ENCODE peak calls at places on chromosomes 6 and 20, in five cellular contexts. X, U, B, E and P are unnamed samples.

GRCh38 chr6:112739766-112740165 is 392.6 kb downstream of the RFPL4B start:
- ATAC-seq in X (no peak), U (no peak), B (no peak), E (no peak), P (no peak)

GRCh38 chr6:1911476-1911875 is 301.8 kb downstream of the FOXC1 start:
- ATAC-seq in X (no peak), U (no peak), B (no peak), E (no peak), P (no peak)

GRCh38 chr6:47247227-47247797 is 62.4 kb downstream of the TNFRSF21 start:
- ATAC-seq in X (no peak), U (peak), B (no peak), E (no peak), P (peak)

GRCh38 chr6:44534291-44534690 is 146.8 kb downstream of the CDC5L start:
- ATAC-seq in X (no peak), U (no peak), B (no peak), E (no peak), P (no peak)

GRCh38 chr20:17661121-17661744 is 20.8 kb downstream of the RRBP1 start:
- ATAC-seq in X (no peak), U (peak), B (no peak), E (no peak), P (peak)

GRCh38 chr20:13648291-13648690 is 9.6 kb upstream of the TASP1 start:
- ATAC-seq in X (no peak), U (peak), B (no peak), E (no peak), P (peak)

GRCh38 chr6:37517411-37517812 is 17.7 kb upstream of the CCDC167 start:
- ATAC-seq in X (peak), U (no peak), B (peak), E (no peak), P (no peak)

GRCh38 chr20:44017905-44018683 is 103.4 kb downstream of the TOX2 start:
- ATAC-seq in X (no peak), U (no peak), B (no peak), E (peak), P (peak)

GRCh38 chr6:38413097-38413800 is 226.5 kb downstream of the BTBD9 start:
- ATAC-seq in X (no peak), U (no peak), B (no peak), E (no peak), P (no peak)

GRCh38 chr20:62728781-62729300 is 20.2 kb downstream of the NTSR1 start:
- ATAC-seq in X (no peak), U (no peak), B (no peak), E (no peak), P (no peak)

GRCh38 chr6:134034478-134034877 is 17.9 kb downstream of the SLC2A12 start:
- ATAC-seq in X (no peak), U (no peak), B (no peak), E (no peak), P (no peak)

GRCh38 chr6:31971279-31971992 is 502 bp downstream of the DXO start:
- ATAC-seq in X (no peak), U (no peak), B (no peak), E (peak), P (peak)

GRCh38 chr20:44914924-44915323 is 5.1 kb downstream of the PABPC1L start:
- ATAC-seq in X (no peak), U (no peak), B (no peak), E (no peak), P (no peak)

GRCh38 chr6:146925846-146926245 is 278.4 kb upstream of the STXBP5 start:
- ATAC-seq in X (no peak), U (no peak), B (no peak), E (no peak), P (no peak)

GRCh38 chr6:36852481-36853147 is 13.4 kb upstream of the CPNE5 start:
- ATAC-seq in X (no peak), U (peak), B (no peak), E (peak), P (no peak)

GRCh38 chr20:11376406-11376805 is 541.3 kb upstream of the BTBD3 start:
- ATAC-seq in X (no peak), U (no peak), B (no peak), E (no peak), P (no peak)

GRCh38 chr6:136647363-136647763 is 97.1 kb upstream of the MAP7 start:
- ATAC-seq in X (peak), U (peak), B (peak), E (no peak), P (peak)

GRCh38 chr6:41119508-41119907 is 34.6 kb downstream of the TREML1 start:
- ATAC-seq in X (no peak), U (no peak), B (no peak), E (no peak), P (no peak)

GRCh38 chr6:9361749-9362148 is 926.4 kb upstream of the SLC35B3 start:
- ATAC-seq in X (no peak), U (no peak), B (no peak), E (no peak), P (no peak)

GRCh38 chr6:18260448-18261106 is 3.8 kb downstream of the DEK start:
- ATAC-seq in X (no peak), U (no peak), B (no peak), E (peak), P (no peak)

GRCh38 chr6:66931787-66932186 is 1224.8 kb upstream of the EYS start:
- ATAC-seq in X (no peak), U (no peak), B (no peak), E (no peak), P (no peak)